ENCODE peak calls at places on chromosomes 12 and 14, in nine cellular contexts. One of them, this sample, is unnamed.

GRCh38 chr14:93430319-93430801 is 379 bp upstream of the UNC79 start:
- DNase-seq in neural progenitor cell: peak; percentile 85
- DNase-seq in HT-29: no peak
- DNase-seq in astrocyte of the hippocampus: peak; percentile 39
- DNase-seq in cerebellum: peak; percentile 86
- DNase-seq in ELR: no peak
- DNase-seq in posterior cingulate gyrus: peak; percentile 78
- DNase-seq in NCI-H1417: peak; percentile 90
- DNase-seq in activated naive CD8-positive, alpha-beta T cell treated with anti-CD3 and anti-CD28 coated beads for 36 hours: no peak
- DNase-seq in this sample: no peak

GRCh38 chr12:17215754-17216153 is 609.8 kb upstream of the LMO3 start:
- DNase-seq in neural progenitor cell: peak; percentile 32
- DNase-seq in HT-29: peak; percentile 5
- DNase-seq in astrocyte of the hippocampus: no peak
- DNase-seq in cerebellum: no peak
- DNase-seq in ELR: peak; percentile 14
- DNase-seq in posterior cingulate gyrus: no peak
- DNase-seq in NCI-H1417: no peak
- DNase-seq in activated naive CD8-positive, alpha-beta T cell treated with anti-CD3 and anti-CD28 coated beads for 36 hours: no peak
- DNase-seq in this sample: no peak

GRCh38 chr12:54355104-54355815 is 9.0 kb downstream of the GPR84 start:
- DNase-seq in neural progenitor cell: peak; percentile 89
- DNase-seq in HT-29: no peak
- DNase-seq in astrocyte of the hippocampus: no peak
- DNase-seq in cerebellum: no peak
- DNase-seq in ELR: peak; percentile 25
- DNase-seq in posterior cingulate gyrus: no peak
- DNase-seq in NCI-H1417: no peak
- DNase-seq in activated naive CD8-positive, alpha-beta T cell treated with anti-CD3 and anti-CD28 coated beads for 36 hours: no peak
- DNase-seq in this sample: no peak

GRCh38 chr14:22602853-22603252 is 4.8 kb downstream of the ABHD4 start:
- DNase-seq in neural progenitor cell: no peak
- DNase-seq in HT-29: no peak
- DNase-seq in astrocyte of the hippocampus: no peak
- DNase-seq in cerebellum: no peak
- DNase-seq in ELR: peak; percentile 81
- DNase-seq in posterior cingulate gyrus: no peak
- DNase-seq in NCI-H1417: no peak
- DNase-seq in activated naive CD8-positive, alpha-beta T cell treated with anti-CD3 and anti-CD28 coated beads for 36 hours: no peak
- DNase-seq in this sample: no peak

GRCh38 chr12:104671407-104672095 is 214.8 kb downstream of the CHST11 start:
- DNase-seq in neural progenitor cell: no peak
- DNase-seq in HT-29: peak; percentile 97
- DNase-seq in astrocyte of the hippocampus: peak; percentile 95
- DNase-seq in cerebellum: peak; percentile 16
- DNase-seq in ELR: peak; percentile 97
- DNase-seq in posterior cingulate gyrus: no peak
- DNase-seq in NCI-H1417: no peak
- DNase-seq in activated naive CD8-positive, alpha-beta T cell treated with anti-CD3 and anti-CD28 coated beads for 36 hours: peak; percentile 83
- DNase-seq in this sample: peak; percentile 90

GRCh38 chr12:120467439-120467838 is 2.1 kb downstream of the SRSF9 start:
- DNase-seq in neural progenitor cell: no peak
- DNase-seq in HT-29: no peak
- DNase-seq in astrocyte of the hippocampus: no peak
- DNase-seq in cerebellum: no peak
- DNase-seq in ELR: no peak
- DNase-seq in posterior cingulate gyrus: no peak
- DNase-seq in NCI-H1417: no peak
- DNase-seq in activated naive CD8-positive, alpha-beta T cell treated with anti-CD3 and anti-CD28 coated beads for 36 hours: no peak
- DNase-seq in this sample: no peak

GRCh38 chr14:77542349-77543239 is 44.0 kb upstream of the ISM2 start:
- DNase-seq in neural progenitor cell: peak; percentile 6
- DNase-seq in HT-29: no peak
- DNase-seq in astrocyte of the hippocampus: peak; percentile 67
- DNase-seq in cerebellum: no peak
- DNase-seq in ELR: no peak
- DNase-seq in posterior cingulate gyrus: no peak
- DNase-seq in NCI-H1417: no peak
- DNase-seq in activated naive CD8-positive, alpha-beta T cell treated with anti-CD3 and anti-CD28 coated beads for 36 hours: no peak
- DNase-seq in this sample: no peak

GRCh38 chr14:86799244-86799647 is 1193.7 kb downstream of the GALC start:
- DNase-seq in neural progenitor cell: no peak
- DNase-seq in HT-29: no peak
- DNase-seq in astrocyte of the hippocampus: peak; percentile 78
- DNase-seq in cerebellum: no peak
- DNase-seq in ELR: peak; percentile 91
- DNase-seq in posterior cingulate gyrus: no peak
- DNase-seq in NCI-H1417: no peak
- DNase-seq in activated naive CD8-positive, alpha-beta T cell treated with anti-CD3 and anti-CD28 coated beads for 36 hours: no peak
- DNase-seq in this sample: peak; percentile 27

GRCh38 chr12:5348491-5348890 is 83.4 kb upstream of the NTF3 start:
- DNase-seq in neural progenitor cell: peak; percentile 3
- DNase-seq in HT-29: no peak
- DNase-seq in astrocyte of the hippocampus: peak; percentile 10
- DNase-seq in cerebellum: no peak
- DNase-seq in ELR: no peak
- DNase-seq in posterior cingulate gyrus: no peak
- DNase-seq in NCI-H1417: no peak
- DNase-seq in activated naive CD8-positive, alpha-beta T cell treated with anti-CD3 and anti-CD28 coated beads for 36 hours: no peak
- DNase-seq in this sample: no peak

GRCh38 chr14:91059576-91060471 is 617 bp downstream of the RPS6KA5 start:
- DNase-seq in neural progenitor cell: peak; percentile 88
- DNase-seq in HT-29: peak; percentile 55
- DNase-seq in astrocyte of the hippocampus: peak; percentile 25
- DNase-seq in cerebellum: peak; percentile 74
- DNase-seq in ELR: peak; percentile 56
- DNase-seq in posterior cingulate gyrus: peak; percentile 44
- DNase-seq in NCI-H1417: peak; percentile 81
- DNase-seq in activated naive CD8-positive, alpha-beta T cell treated with anti-CD3 and anti-CD28 coated beads for 36 hours: peak; percentile 71
- DNase-seq in this sample: peak; percentile 41

GRCh38 chr12:23222801-23223200 is 597.8 kb downstream of the ETNK1 start:
- DNase-seq in neural progenitor cell: no peak
- DNase-seq in HT-29: no peak
- DNase-seq in astrocyte of the hippocampus: no peak
- DNase-seq in cerebellum: no peak
- DNase-seq in ELR: no peak
- DNase-seq in posterior cingulate gyrus: no peak
- DNase-seq in NCI-H1417: no peak
- DNase-seq in activated naive CD8-positive, alpha-beta T cell treated with anti-CD3 and anti-CD28 coated beads for 36 hours: no peak
- DNase-seq in this sample: no peak

GRCh38 chr14:87171161-87171560 is 821.8 kb downstream of the GALC start:
- DNase-seq in neural progenitor cell: no peak
- DNase-seq in HT-29: no peak
- DNase-seq in astrocyte of the hippocampus: no peak
- DNase-seq in cerebellum: no peak
- DNase-seq in ELR: no peak
- DNase-seq in posterior cingulate gyrus: no peak
- DNase-seq in NCI-H1417: no peak
- DNase-seq in activated naive CD8-positive, alpha-beta T cell treated with anti-CD3 and anti-CD28 coated beads for 36 hours: no peak
- DNase-seq in this sample: no peak

GRCh38 chr12:107774349-107775029 is at the start of gene ASCL4:
- DNase-seq in neural progenitor cell: peak; percentile 21
- DNase-seq in HT-29: no peak
- DNase-seq in astrocyte of the hippocampus: no peak
- DNase-seq in cerebellum: no peak
- DNase-seq in ELR: no peak
- DNase-seq in posterior cingulate gyrus: no peak
- DNase-seq in NCI-H1417: no peak
- DNase-seq in activated naive CD8-positive, alpha-beta T cell treated with anti-CD3 and anti-CD28 coated beads for 36 hours: no peak
- DNase-seq in this sample: no peak

GRCh38 chr14:72745546-72745945 is 148.4 kb downstream of the DPF3 start:
- DNase-seq in neural progenitor cell: no peak
- DNase-seq in HT-29: no peak
- DNase-seq in astrocyte of the hippocampus: peak; percentile 84
- DNase-seq in cerebellum: no peak
- DNase-seq in ELR: peak; percentile 94
- DNase-seq in posterior cingulate gyrus: no peak
- DNase-seq in NCI-H1417: no peak
- DNase-seq in activated naive CD8-positive, alpha-beta T cell treated with anti-CD3 and anti-CD28 coated beads for 36 hours: no peak
- DNase-seq in this sample: peak; percentile 74

GRCh38 chr14:85531141-85531593 is 1.2 kb downstream of the FLRT2 start:
- DNase-seq in neural progenitor cell: peak; percentile 69
- DNase-seq in HT-29: no peak
- DNase-seq in astrocyte of the hippocampus: peak; percentile 74
- DNase-seq in cerebellum: no peak
- DNase-seq in ELR: peak; percentile 85
- DNase-seq in posterior cingulate gyrus: peak; percentile 46
- DNase-seq in NCI-H1417: peak; percentile 76
- DNase-seq in activated naive CD8-positive, alpha-beta T cell treated with anti-CD3 and anti-CD28 coated beads for 36 hours: no peak
- DNase-seq in this sample: peak; percentile 20

GRCh38 chr12:85580562-85581168 is 255.5 kb downstream of the RASSF9 start:
- DNase-seq in neural progenitor cell: no peak
- DNase-seq in HT-29: no peak
- DNase-seq in astrocyte of the hippocampus: no peak
- DNase-seq in cerebellum: no peak
- DNase-seq in ELR: peak; percentile 21
- DNase-seq in posterior cingulate gyrus: no peak
- DNase-seq in NCI-H1417: no peak
- DNase-seq in activated naive CD8-positive, alpha-beta T cell treated with anti-CD3 and anti-CD28 coated beads for 36 hours: no peak
- DNase-seq in this sample: no peak

GRCh38 chr14:83372271-83372670 is 1838.6 kb upstream of the SEL1L start:
- DNase-seq in neural progenitor cell: no peak
- DNase-seq in HT-29: no peak
- DNase-seq in astrocyte of the hippocampus: no peak
- DNase-seq in cerebellum: no peak
- DNase-seq in ELR: no peak
- DNase-seq in posterior cingulate gyrus: no peak
- DNase-seq in NCI-H1417: no peak
- DNase-seq in activated naive CD8-positive, alpha-beta T cell treated with anti-CD3 and anti-CD28 coated beads for 36 hours: no peak
- DNase-seq in this sample: no peak

GRCh38 chr12:43761535-43761934 is 2.8 kb downstream of the IRAK4 start:
- DNase-seq in neural progenitor cell: no peak
- DNase-seq in HT-29: no peak
- DNase-seq in astrocyte of the hippocampus: no peak
- DNase-seq in cerebellum: no peak
- DNase-seq in ELR: no peak
- DNase-seq in posterior cingulate gyrus: no peak
- DNase-seq in NCI-H1417: no peak
- DNase-seq in activated naive CD8-positive, alpha-beta T cell treated with anti-CD3 and anti-CD28 coated beads for 36 hours: no peak
- DNase-seq in this sample: no peak

GRCh38 chr12:52789637-52790426 is 6.1 kb downstream of the KRT3 start:
- DNase-seq in neural progenitor cell: no peak
- DNase-seq in HT-29: no peak
- DNase-seq in astrocyte of the hippocampus: peak; percentile 4
- DNase-seq in cerebellum: no peak
- DNase-seq in ELR: no peak
- DNase-seq in posterior cingulate gyrus: no peak
- DNase-seq in NCI-H1417: no peak
- DNase-seq in activated naive CD8-positive, alpha-beta T cell treated with anti-CD3 and anti-CD28 coated beads for 36 hours: peak; percentile 3
- DNase-seq in this sample: no peak

GRCh38 chr12:80861636-80862378 is 75.9 kb downstream of the LIN7A start:
- DNase-seq in neural progenitor cell: no peak
- DNase-seq in HT-29: no peak
- DNase-seq in astrocyte of the hippocampus: no peak
- DNase-seq in cerebellum: no peak
- DNase-seq in ELR: peak; percentile 22
- DNase-seq in posterior cingulate gyrus: no peak
- DNase-seq in NCI-H1417: no peak
- DNase-seq in activated naive CD8-positive, alpha-beta T cell treated with anti-CD3 and anti-CD28 coated beads for 36 hours: no peak
- DNase-seq in this sample: no peak

GRCh38 chr12:94725375-94726168 is 75.2 kb upstream of the TMCC3 start:
- DNase-seq in neural progenitor cell: peak; percentile 77
- DNase-seq in HT-29: peak; percentile 67
- DNase-seq in astrocyte of the hippocampus: peak; percentile 50
- DNase-seq in cerebellum: no peak
- DNase-seq in ELR: peak; percentile 77
- DNase-seq in posterior cingulate gyrus: no peak
- DNase-seq in NCI-H1417: no peak
- DNase-seq in activated naive CD8-positive, alpha-beta T cell treated with anti-CD3 and anti-CD28 coated beads for 36 hours: no peak
- DNase-seq in this sample: peak; percentile 12

GRCh38 chr12:29582677-29583076 is 85.2 kb upstream of the OVCH1 start:
- DNase-seq in neural progenitor cell: no peak
- DNase-seq in HT-29: no peak
- DNase-seq in astrocyte of the hippocampus: peak; percentile 23
- DNase-seq in cerebellum: no peak
- DNase-seq in ELR: no peak
- DNase-seq in posterior cingulate gyrus: no peak
- DNase-seq in NCI-H1417: no peak
- DNase-seq in activated naive CD8-positive, alpha-beta T cell treated with anti-CD3 and anti-CD28 coated beads for 36 hours: no peak
- DNase-seq in this sample: no peak

GRCh38 chr14:99036594-99037293 is 235.3 kb downstream of the BCL11B start:
- DNase-seq in neural progenitor cell: peak; percentile 30
- DNase-seq in HT-29: no peak
- DNase-seq in astrocyte of the hippocampus: no peak
- DNase-seq in cerebellum: no peak
- DNase-seq in ELR: no peak
- DNase-seq in posterior cingulate gyrus: no peak
- DNase-seq in NCI-H1417: peak; percentile 77
- DNase-seq in activated naive CD8-positive, alpha-beta T cell treated with anti-CD3 and anti-CD28 coated beads for 36 hours: no peak
- DNase-seq in this sample: no peak

GRCh38 chr12:12683725-12684124 is 12.3 kb downstream of the GPR19 start:
- DNase-seq in neural progenitor cell: peak; percentile 34
- DNase-seq in HT-29: no peak
- DNase-seq in astrocyte of the hippocampus: no peak
- DNase-seq in cerebellum: peak; percentile 30
- DNase-seq in ELR: no peak
- DNase-seq in posterior cingulate gyrus: no peak
- DNase-seq in NCI-H1417: no peak
- DNase-seq in activated naive CD8-positive, alpha-beta T cell treated with anti-CD3 and anti-CD28 coated beads for 36 hours: no peak
- DNase-seq in this sample: no peak

GRCh38 chr14:56474419-56475022 is 105.1 kb upstream of the TMEM260 start:
- DNase-seq in neural progenitor cell: peak; percentile 60
- DNase-seq in HT-29: peak; percentile 74
- DNase-seq in astrocyte of the hippocampus: peak; percentile 73
- DNase-seq in cerebellum: peak; percentile 38
- DNase-seq in ELR: peak; percentile 50
- DNase-seq in posterior cingulate gyrus: no peak
- DNase-seq in NCI-H1417: peak; percentile 55
- DNase-seq in activated naive CD8-positive, alpha-beta T cell treated with anti-CD3 and anti-CD28 coated beads for 36 hours: no peak
- DNase-seq in this sample: peak; percentile 75

GRCh38 chr12:119363037-119363436 is 28.5 kb downstream of the CCDC60 start:
- DNase-seq in neural progenitor cell: no peak
- DNase-seq in HT-29: no peak
- DNase-seq in astrocyte of the hippocampus: no peak
- DNase-seq in cerebellum: no peak
- DNase-seq in ELR: no peak
- DNase-seq in posterior cingulate gyrus: no peak
- DNase-seq in NCI-H1417: no peak
- DNase-seq in activated naive CD8-positive, alpha-beta T cell treated with anti-CD3 and anti-CD28 coated beads for 36 hours: no peak
- DNase-seq in this sample: no peak

This sample was measured in HTR-8/SVneo.